ENCODE peak calls at places on chromosomes 11 and 22, in four cellular contexts. One of them, this sample, is unnamed.

GRCh38 chr11:109644158-109644557 is 222.2 kb downstream of the C11orf87 start:
- DNase-seq in NCI-H1105 treated with DMSO at 0.1 percent for 48 hours: peak
- DNase-seq in osteocyte: no peak
- DNase-seq in 8988T: no peak
- DNase-seq in this sample: no peak

GRCh38 chr22:20531404-20532181 is 24.2 kb downstream of the MED15 start:
- DNase-seq in NCI-H1105 treated with DMSO at 0.1 percent for 48 hours: no peak
- DNase-seq in osteocyte: no peak
- DNase-seq in 8988T: peak
- DNase-seq in this sample: peak

GRCh38 chr22:50030315-50031188 is 18.0 kb upstream of the IL17REL start:
- DNase-seq in NCI-H1105 treated with DMSO at 0.1 percent for 48 hours: peak
- DNase-seq in osteocyte: peak
- DNase-seq in 8988T: peak
- DNase-seq in this sample: peak

GRCh38 chr22:49657275-49657973 is 170.2 kb downstream of the BRD1 start:
- DNase-seq in 8988T: no peak
- DNase-seq in osteocyte: no peak
- DNase-seq in NCI-H1105 treated with DMSO at 0.1 percent for 48 hours: no peak
- DNase-seq in this sample: no peak

GRCh38 chr11:86558219-86558618 is 114.2 kb downstream of the ME3 start:
- DNase-seq in NCI-H1105 treated with DMSO at 0.1 percent for 48 hours: no peak
- DNase-seq in osteocyte: no peak
- DNase-seq in 8988T: no peak
- DNase-seq in this sample: no peak

GRCh38 chr11:131658952-131659351 is 288.5 kb downstream of the NTM start:
- DNase-seq in osteocyte: no peak
- DNase-seq in NCI-H1105 treated with DMSO at 0.1 percent for 48 hours: no peak
- DNase-seq in 8988T: no peak
- DNase-seq in this sample: no peak

GRCh38 chr11:57167125-57167839 is 14.5 kb upstream of the LRRC55 start:
- DNase-seq in 8988T: no peak
- DNase-seq in NCI-H1105 treated with DMSO at 0.1 percent for 48 hours: no peak
- DNase-seq in osteocyte: no peak
- DNase-seq in this sample: no peak

GRCh38 chr22:40183029-40183581 is 5.4 kb downstream of the TNRC6B start:
- DNase-seq in osteocyte: peak
- DNase-seq in 8988T: no peak
- DNase-seq in NCI-H1105 treated with DMSO at 0.1 percent for 48 hours: no peak
- DNase-seq in this sample: no peak

GRCh38 chr11:66856496-66857233 is at the start of gene LRFN4:
- DNase-seq in 8988T: peak
- DNase-seq in osteocyte: peak
- DNase-seq in NCI-H1105 treated with DMSO at 0.1 percent for 48 hours: peak
- DNase-seq in this sample: peak

GRCh38 chr22:19962246-19962908 is 20.8 kb upstream of the TXNRD2 start:
- DNase-seq in 8988T: no peak
- DNase-seq in NCI-H1105 treated with DMSO at 0.1 percent for 48 hours: peak
- DNase-seq in osteocyte: no peak
- DNase-seq in this sample: peak

GRCh38 chr11:75760243-75760642 is 8.3 kb upstream of the DGAT2 start:
- DNase-seq in 8988T: no peak
- DNase-seq in NCI-H1105 treated with DMSO at 0.1 percent for 48 hours: no peak
- DNase-seq in osteocyte: no peak
- DNase-seq in this sample: no peak

GRCh38 chr11:71221201-71221600 is 31.2 kb downstream of the SHANK2 start:
- DNase-seq in osteocyte: no peak
- DNase-seq in 8988T: no peak
- DNase-seq in NCI-H1105 treated with DMSO at 0.1 percent for 48 hours: no peak
- DNase-seq in this sample: no peak

GRCh38 chr22:19430890-19431541 is 517 bp downstream of the HIRA start:
- DNase-seq in osteocyte: no peak
- DNase-seq in NCI-H1105 treated with DMSO at 0.1 percent for 48 hours: peak
- DNase-seq in 8988T: no peak
- DNase-seq in this sample: peak

GRCh38 chr11:120551191-120551590 is 39.6 kb downstream of the GRIK4 start:
- DNase-seq in 8988T: no peak
- DNase-seq in NCI-H1105 treated with DMSO at 0.1 percent for 48 hours: no peak
- DNase-seq in osteocyte: no peak
- DNase-seq in this sample: no peak

GRCh38 chr11:64148917-64149617 is 16.8 kb downstream of the MACROD1 start:
- DNase-seq in 8988T: no peak
- DNase-seq in osteocyte: no peak
- DNase-seq in NCI-H1105 treated with DMSO at 0.1 percent for 48 hours: no peak
- DNase-seq in this sample: no peak

GRCh38 chr22:36781656-36782627 is 6.0 kb upstream of the IFT27 start:
- DNase-seq in 8988T: peak
- DNase-seq in osteocyte: peak
- DNase-seq in NCI-H1105 treated with DMSO at 0.1 percent for 48 hours: peak
- DNase-seq in this sample: peak

This sample was measured in WTC11.